ENCODE peak calls at places on chromosomes 2 and 18, in five cellular contexts. W is HT1080, Q is H4, L is stromal cell of bone marrow, P is SJSA1. E is an unnamed sample.

GRCh38 chr2:3759331-3759730 is 56.0 kb downstream of the DCDC2C start:
- DNase-seq in Q (no peak), W (peak; percentile 83), P (no peak), L (no peak), E (no peak)

GRCh38 chr2:177106212-177106611 is 106.4 kb upstream of the HNRNPA3 start:
- DNase-seq in W (peak; percentile 42), P (no peak), L (no peak), Q (peak; percentile 14), E (no peak)

GRCh38 chr2:241775223-241776177 is 1.1 kb upstream of the GAL3ST2 start:
- DNase-seq in P (peak; percentile 36), L (no peak), Q (no peak), W (no peak), E (no peak)

GRCh38 chr18:29664278-29665021 is 1378.1 kb downstream of the DSC3 start:
- DNase-seq in P (no peak), Q (no peak), W (no peak), L (no peak), E (no peak)

GRCh38 chr2:4354678-4355077 is 651.3 kb downstream of the DCDC2C start:
- DNase-seq in L (no peak), Q (no peak), W (peak; percentile 31), P (no peak), E (no peak)

GRCh38 chr2:181943411-181944124 is 42.1 kb upstream of the PPP1R1C start:
- DNase-seq in W (no peak), L (no peak), Q (no peak), P (no peak), E (peak; percentile 88)

GRCh38 chr18:476368-476767 is 24.1 kb downstream of the COLEC12 start:
- DNase-seq in L (no peak), P (no peak), W (no peak), Q (no peak), E (no peak)

GRCh38 chr2:66432801-66433694 is 1.9 kb upstream of the MEIS1 start:
- DNase-seq in W (peak; percentile 85), P (peak; percentile 91), Q (peak; percentile 89), L (peak; percentile 96), E (peak; percentile 81)

GRCh38 chr2:180017764-180018163 is 10.7 kb upstream of the CWC22 start:
- DNase-seq in P (peak; percentile 45), L (peak; percentile 58), W (peak; percentile 23), Q (peak; percentile 54), E (no peak)

GRCh38 chr2:181395871-181396574 is 61.2 kb upstream of the ITGA4 start:
- DNase-seq in Q (no peak), L (no peak), P (no peak), W (no peak), E (no peak)

GRCh38 chr2:191333911-191334357 is 88.7 kb downstream of the MYO1B start:
- DNase-seq in L (peak; percentile 87), W (peak; percentile 97), Q (no peak), P (peak; percentile 64), E (no peak)

GRCh38 chr2:121209014-121209610 is 75.9 kb downstream of the TFCP2L1 start:
- DNase-seq in W (no peak), P (no peak), L (no peak), Q (no peak), E (no peak)

GRCh38 chr2:205276071-205276777 is 406.1 kb upstream of the NRP2 start:
- DNase-seq in W (no peak), L (no peak), Q (no peak), P (no peak), E (no peak)

GRCh38 chr2:165952085-165952484 is 1.5 kb downstream of the TTC21B start:
- DNase-seq in L (no peak), Q (no peak), P (no peak), W (no peak), E (no peak)

GRCh38 chr2:219219781-219220532 is 1.2 kb upstream of the ABCB6 start:
- DNase-seq in L (no peak), P (no peak), Q (no peak), W (no peak), E (no peak)

GRCh38 chr2:143399679-143400078 is 270.5 kb downstream of the ARHGAP15 start:
- DNase-seq in Q (no peak), W (no peak), L (no peak), P (no peak), E (no peak)

GRCh38 chr2:71277536-71278103 is 50.7 kb upstream of the PAIP2B start:
- DNase-seq in Q (peak; percentile 65), L (no peak), W (peak; percentile 48), P (peak; percentile 62), E (peak; percentile 61)

GRCh38 chr2:42249887-42250286 is 80.7 kb downstream of the EML4 start:
- DNase-seq in L (no peak), W (no peak), P (no peak), Q (no peak), E (peak; percentile 30)

GRCh38 chr18:13530879-13531387 is 195.4 kb downstream of the FAM210A start:
- DNase-seq in L (peak; percentile 31), Q (peak; percentile 33), P (no peak), W (peak; percentile 15), E (no peak)

GRCh38 chr18:79318142-79318673 is 77.5 kb upstream of the NFATC1 start:
- DNase-seq in P (no peak), Q (no peak), W (no peak), L (no peak), E (no peak)

GRCh38 chr2:228689049-228689448 is 507.6 kb upstream of the SPHKAP start:
- DNase-seq in Q (no peak), W (peak; percentile 51), L (no peak), P (no peak), E (no peak)

GRCh38 chr2:118861741-118862140 is 14.3 kb upstream of the EN1 start:
- DNase-seq in W (no peak), L (no peak), P (no peak), Q (no peak), E (no peak)

GRCh38 chr2:239607795-239608171 is 207.0 kb upstream of the HDAC4 start:
- DNase-seq in P (peak; percentile 36), L (no peak), Q (no peak), W (no peak), E (no peak)

GRCh38 chr2:172181840-172182239 is 79.1 kb upstream of the DLX2 start:
- DNase-seq in P (no peak), W (no peak), L (no peak), Q (peak; percentile 15), E (peak; percentile 28)

GRCh38 chr2:216960926-216961325 is 101.1 kb upstream of the TNP1 start:
- DNase-seq in P (no peak), Q (no peak), L (no peak), W (no peak), E (no peak)

GRCh38 chr2:171810409-171810993 is 83.5 kb downstream of the SLC25A12 start:
- DNase-seq in Q (peak; percentile 71), L (no peak), W (no peak), P (no peak), E (no peak)

GRCh38 chr18:4284528-4284927 is 170.6 kb downstream of the DLGAP1 start:
- DNase-seq in Q (no peak), L (no peak), W (no peak), P (no peak), E (no peak)

GRCh38 chr2:235091421-235091820 is 139.6 kb downstream of the SH3BP4 start:
- DNase-seq in Q (no peak), P (no peak), L (no peak), W (no peak), E (no peak)

GRCh38 chr18:78995740-78996395 is 16.2 kb downstream of the SALL3 start:
- DNase-seq in W (no peak), P (no peak), L (no peak), Q (no peak), E (no peak)

GRCh38 chr2:224608104-224608503 is 22.9 kb upstream of the CUL3 start:
- DNase-seq in P (no peak), W (no peak), L (no peak), Q (no peak), E (peak; percentile 57)

GRCh38 chr2:39604875-39605274 is 60.8 kb upstream of the TMEM178A start:
- DNase-seq in L (no peak), P (no peak), Q (no peak), W (no peak), E (no peak)

GRCh38 chr2:200377774-200378336 is 71.4 kb downstream of the SPATS2L start:
- DNase-seq in L (no peak), W (no peak), Q (peak; percentile 34), P (no peak), E (peak; percentile 96)